ENCODE peak calls at places on chromosomes 5 and 9, in nine cellular contexts. H is IMR-90; K is left ventricle myocardium inferior; U is H1; F is CD4-positive, CD25-positive, alpha-beta regulatory T cell; L is ovary; N is thoracic aorta; P is upper lobe of right lung; E is lower lobe of right lung. I is an unnamed sample. For H3K36me3 and H3K9me3, the result is how much of the 10 kb centered on the place peaks cover.

GRCh38 chr5:142512680-142513042 is 173.2 kb downstream of the FGF1 start:
- DNase-seq in H (peak), K (no peak), U (no peak), F (no peak), L (no peak), N (no peak), P (no peak), E (no peak), I (no peak)

GRCh38 chr9:76613150-76613781 is 151.0 kb upstream of the PCA3 start:
- DNase-seq in H (no peak), K (no peak), U (no peak), F (no peak), L (no peak), N (no peak), P (no peak), E (no peak), I (no peak)

GRCh38 chr5:144566747-144567415 is 396.2 kb downstream of the KCTD16 start:
- DNase-seq in H (peak), K (no peak), U (no peak), F (no peak), L (no peak), N (no peak), P (no peak), E (no peak), I (no peak)

GRCh38 chr9:99828417-99829176 is 6.9 kb downstream of the NR4A3 start:
- DNase-seq in H (no peak), K (no peak), U (peak), F (no peak), L (no peak), N (no peak), P (peak), E (no peak), I (peak)

GRCh38 chr5:37552770-37553719 is 173.9 kb downstream of the WDR70 start:
- DNase-seq in H (peak), K (no peak), U (no peak), F (no peak), L (no peak), N (no peak), P (no peak), E (no peak), I (no peak)

GRCh38 chr9:7320139-7320538 is 479.4 kb downstream of the DMAC1 start:
- DNase-seq in H (peak), K (no peak), U (no peak), F (no peak), L (no peak), N (no peak), P (no peak), E (no peak), I (no peak)

GRCh38 chr5:56814361-56814962 is 887 bp upstream of the MAP3K1 start:
- DNase-seq in H (no peak), K (peak), U (peak), F (peak), L (peak), N (no peak), P (peak), E (peak), I (peak)

GRCh38 chr5:122093415-122093814 is 15.4 kb upstream of the LOX start:
- DNase-seq in H (peak), K (no peak), U (no peak), F (no peak), L (no peak), N (no peak), P (no peak), E (no peak), I (no peak)

GRCh38 chr5:105836906-105837305 is 1833.8 kb downstream of the EFNA5 start:
- DNase-seq in H (no peak), K (no peak), U (no peak), F (no peak), L (no peak), N (no peak), P (no peak), E (no peak), I (no peak)

GRCh38 chr9:73020877-73021276 is 68.0 kb upstream of the ALDH1A1 start:
- DNase-seq in H (no peak), K (no peak), U (no peak), F (no peak), L (no peak), N (no peak), P (no peak), E (no peak), I (no peak)

GRCh38 chr5:112436139-112436538 is 17.1 kb upstream of the EPB41L4A start:
- DNase-seq in H (no peak), K (no peak), U (no peak), F (no peak), L (no peak), N (no peak), P (no peak), E (no peak), I (no peak)

GRCh38 chr9:136244116-136244775 is 1.4 kb downstream of the QSOX2 start:
- DNase-seq in H (no peak), K (no peak), U (no peak), F (no peak), L (no peak), N (no peak), P (no peak), E (no peak), I (no peak)

GRCh38 chr9:85178486-85178885 is 509.0 kb downstream of the NTRK2 start:
- DNase-seq in H (no peak), K (no peak), U (no peak), F (no peak), L (no peak), N (no peak), P (no peak), E (no peak), I (no peak)

GRCh38 chr9:134895103-134895502 is 14.5 kb downstream of the FCN2 start:
- DNase-seq in H (peak), K (no peak), U (no peak), F (no peak), L (peak), N (no peak), P (peak), E (peak), I (no peak)

GRCh38 chr5:147822686-147823491 is 8.6 kb downstream of the SPINK1 start:
- DNase-seq in H (peak), K (peak), U (no peak), F (peak), L (peak), N (no peak), P (no peak), E (no peak), I (no peak)

GRCh38 chr5:141402553-141403328 is at the start of gene PCDHGA9:
- DNase-seq in H (peak), K (no peak), U (no peak), F (no peak), L (no peak), N (no peak), P (no peak), E (no peak), I (peak)

GRCh38 chr5:140488914-140489313 is 58.5 kb upstream of the EIF4EBP3 start:
- DNase-seq in H (no peak), K (no peak), U (no peak), F (no peak), L (no peak), N (no peak), P (no peak), E (no peak), I (no peak)

DNA sequence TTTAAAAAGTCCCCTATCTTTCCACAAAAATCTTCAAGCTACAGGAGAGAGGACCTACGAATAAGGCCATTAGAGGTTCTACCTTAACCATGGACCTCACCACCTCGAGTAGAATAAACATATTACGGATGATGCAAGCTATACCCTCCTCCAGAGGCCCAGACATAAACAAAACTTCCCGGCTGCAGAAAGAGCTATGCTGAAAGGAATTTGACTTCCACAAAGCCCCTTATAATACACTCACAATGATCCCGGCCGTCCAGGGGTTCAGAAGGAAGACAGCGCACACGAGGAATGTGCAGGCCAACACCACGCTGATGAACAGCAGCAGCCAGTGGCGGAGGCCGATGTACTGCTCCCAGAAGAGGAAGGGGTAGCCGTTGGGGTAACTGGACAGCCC is 59.0 kb downstream of the PTCH1 start:
- DNase-seq in H (peak), K (no peak), U (no peak), F (no peak), L (no peak), N (no peak), P (no peak), E (no peak), I (no peak)
- H3K36me3 ChIP-seq in H (under half), K (half or more), U (under half), F (under half), L (under half), N (under half), P (half or more), E (half or more), I (half or more)

GRCh38 chr5:125815-126214 is 33.8 kb downstream of the PLEKHG4B start:
- DNase-seq in H (no peak), K (no peak), U (no peak), F (no peak), L (no peak), N (no peak), P (no peak), E (no peak), I (no peak)
- H3K9me3 ChIP-seq in H (under half), K (under half), U (under half), F (under half), L (under half), N (under half), P (under half), E (under half), I (under half)

GRCh38 chr9:91275641-91276040 is 86.1 kb downstream of the AUH start:
- DNase-seq in H (no peak), K (no peak), U (no peak), F (no peak), L (no peak), N (no peak), P (no peak), E (no peak), I (no peak)
- H3K36me3 ChIP-seq in H (under half), K (under half), U (under half), F (under half), L (under half), N (under half), P (under half), E (under half), I (under half)

GRCh38 chr9:94881946-94882345 is 155.4 kb downstream of the AOPEP start:
- DNase-seq in H (no peak), K (no peak), U (no peak), F (no peak), L (no peak), N (no peak), P (no peak), E (no peak), I (no peak)
- H3K9me3 ChIP-seq in H (under half), K (under half), U (under half), F (under half), L (under half), N (under half), P (under half), E (under half), I (under half)

GRCh38 chr9:114291886-114292590 is 30.9 kb upstream of the ORM1 start:
- DNase-seq in H (no peak), K (peak), U (no peak), F (no peak), L (peak), N (peak), P (peak), E (peak), I (no peak)
- H3K36me3 ChIP-seq in H (under half), K (under half), U (under half), F (under half), L (under half), N (under half), P (under half), E (under half), I (under half)

GRCh38 chr5:80215523-80215922 is 40.3 kb downstream of the SERINC5 start:
- DNase-seq in H (no peak), K (no peak), U (no peak), F (no peak), L (no peak), N (no peak), P (no peak), E (no peak), I (no peak)
- H3K9me3 ChIP-seq in H (under half), K (under half), U (under half), F (under half), L (under half), N (under half), P (under half), E (under half), I (under half)

DNA sequence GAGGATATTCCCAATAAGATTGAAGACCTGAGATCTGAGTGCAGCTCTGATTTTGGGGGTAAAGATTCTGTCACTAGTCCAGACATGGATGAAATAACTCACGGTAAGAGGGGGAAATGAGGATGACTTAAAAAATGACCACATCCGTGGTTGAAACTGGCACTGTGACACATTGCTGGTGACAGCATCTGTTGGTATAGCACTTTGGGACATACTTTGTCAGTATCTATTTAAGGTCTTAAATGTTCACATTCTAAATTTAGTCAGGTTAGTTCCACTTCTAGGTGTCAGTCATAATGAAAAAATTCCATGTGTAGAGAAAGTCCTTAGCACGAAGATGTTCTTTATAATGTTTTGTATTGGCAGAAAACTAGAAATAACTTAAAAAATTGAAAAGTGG is 70.9 kb downstream of the GAPVD1 start:
- DNase-seq in H (no peak), K (no peak), U (no peak), F (no peak), L (no peak), N (no peak), P (no peak), E (no peak), I (no peak)
- H3K36me3 ChIP-seq in H (under half), K (half or more), U (under half), F (half or more), L (under half), N (under half), P (half or more), E (half or more), I (under half)

GRCh38 chr5:178982941-178983340 is 12.2 kb downstream of the GRM6 start:
- DNase-seq in H (no peak), K (no peak), U (no peak), F (no peak), L (no peak), N (no peak), P (no peak), E (no peak), I (no peak)

GRCh38 chr5:178983728-178984127 is 11.4 kb downstream of the GRM6 start:
- DNase-seq in H (no peak), K (no peak), U (no peak), F (no peak), L (no peak), N (no peak), P (no peak), E (no peak), I (no peak)

GRCh38 chr5:178986326-178986960 is 8.7 kb downstream of the GRM6 start:
- DNase-seq in H (no peak), K (no peak), U (no peak), F (no peak), L (no peak), N (no peak), P (no peak), E (no peak), I (no peak)

GRCh38 chr5:178981381-178981780 is 13.7 kb downstream of the GRM6 start:
- DNase-seq in H (no peak), K (no peak), U (no peak), F (no peak), L (no peak), N (no peak), P (no peak), E (no peak), I (no peak)

DNA sequence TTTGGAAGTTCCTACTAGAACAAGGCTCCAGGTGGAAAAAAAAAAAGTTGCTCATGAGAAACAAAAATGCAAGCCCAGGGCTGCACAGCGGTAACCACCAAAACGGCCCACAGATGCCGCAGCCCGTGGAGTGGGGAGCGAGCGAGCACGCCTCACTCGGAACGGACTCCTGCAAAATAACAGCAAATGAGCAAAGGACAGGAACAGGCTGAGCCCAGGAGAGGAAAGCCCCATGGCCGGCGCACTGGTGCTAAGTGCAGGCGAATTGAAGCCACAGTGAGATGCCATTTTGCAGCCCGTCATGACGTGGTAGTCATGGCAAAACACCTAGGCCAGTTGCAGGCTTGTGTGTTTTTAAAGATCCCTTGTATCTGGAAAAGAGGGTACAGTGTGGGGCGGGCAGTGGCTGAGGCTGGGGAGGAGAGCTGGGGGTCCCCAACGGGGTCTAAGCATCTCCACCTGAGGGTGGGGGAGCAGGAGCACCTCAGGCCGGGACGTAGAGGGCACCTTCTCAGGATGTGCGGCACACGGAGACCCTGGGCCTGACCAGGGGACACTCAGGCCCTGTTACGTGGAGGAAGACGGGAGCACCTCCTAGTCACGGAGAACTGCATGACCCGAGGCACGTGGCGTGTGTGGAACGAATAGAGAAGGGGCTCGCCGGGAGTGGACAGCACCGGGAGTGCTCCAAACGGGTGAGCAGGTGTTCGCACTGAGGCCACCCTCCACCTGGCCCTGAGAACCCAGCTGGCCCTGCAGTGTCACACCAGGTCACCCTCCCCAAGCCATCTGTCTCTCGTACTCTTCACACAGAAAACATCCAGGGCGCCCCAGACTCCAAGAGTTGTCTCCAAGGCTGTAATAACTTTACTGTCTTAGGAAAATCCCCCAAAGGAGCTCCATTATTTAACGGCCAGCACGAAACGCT is 10.7 kb downstream of the GRM6 start:
- DNase-seq in H (no peak), K (no peak), U (no peak), F (no peak), L (no peak), N (no peak), P (no peak), E (no peak), I (no peak)
- H3K9me3 ChIP-seq in H (half or more), K (half or more), U (half or more), F (under half), L (under half), N (under half), P (under half), E (half or more), I (under half)